ENCODE peak calls at places on chromosome 1, in five cellular contexts. One of them, this sample, is unnamed.

GRCh38 chr1:226261818-226262217 is 38.4 kb downstream of the MIXL1 start:
- DNase-seq in AG04450: no peak
- DNase-seq in CD4-positive, alpha-beta T cell: no peak
- DNase-seq in BE2C: no peak
- DNase-seq in suprapubic skin: no peak
- DNase-seq in this sample: no peak

GRCh38 chr1:241985787-241986186 is 13.1 kb downstream of the MAP1LC3C start:
- DNase-seq in BE2C: peak; percentile 57
- DNase-seq in CD4-positive, alpha-beta T cell: no peak
- DNase-seq in AG04450: no peak
- DNase-seq in suprapubic skin: no peak
- DNase-seq in this sample: no peak

GRCh38 chr1:32757213-32757895 is 54.8 kb upstream of the SYNC start:
- DNase-seq in suprapubic skin: no peak
- DNase-seq in AG04450: no peak
- DNase-seq in CD4-positive, alpha-beta T cell: no peak
- DNase-seq in BE2C: no peak
- DNase-seq in this sample: no peak

GRCh38 chr1:11707621-11708276 is 16.2 kb downstream of the DRAXIN start:
- DNase-seq in suprapubic skin: no peak
- DNase-seq in CD4-positive, alpha-beta T cell: no peak
- DNase-seq in BE2C: peak; percentile 85
- DNase-seq in AG04450: no peak
- DNase-seq in this sample: no peak

GRCh38 chr1:228285661-228286504 is 78.0 kb downstream of the OBSCN start:
- DNase-seq in CD4-positive, alpha-beta T cell: peak; percentile 28
- DNase-seq in AG04450: no peak
- DNase-seq in suprapubic skin: peak; percentile 57
- DNase-seq in BE2C: peak; percentile 5
- DNase-seq in this sample: no peak

GRCh38 chr1:223156343-223156742 is 13.3 kb upstream of the TLR5 start:
- DNase-seq in AG04450: no peak
- DNase-seq in suprapubic skin: no peak
- DNase-seq in BE2C: no peak
- DNase-seq in CD4-positive, alpha-beta T cell: no peak
- DNase-seq in this sample: no peak

GRCh38 chr1:227155688-227156087 is 162.6 kb downstream of the CDC42BPA start:
- DNase-seq in BE2C: no peak
- DNase-seq in suprapubic skin: no peak
- DNase-seq in AG04450: no peak
- DNase-seq in CD4-positive, alpha-beta T cell: no peak
- DNase-seq in this sample: no peak

GRCh38 chr1:216750031-216750627 is 26.9 kb upstream of the ESRRG start:
- DNase-seq in CD4-positive, alpha-beta T cell: no peak
- DNase-seq in suprapubic skin: no peak
- DNase-seq in BE2C: peak; percentile 51
- DNase-seq in AG04450: peak; percentile 11
- DNase-seq in this sample: no peak

GRCh38 chr1:154809436-154810413 is 60.4 kb downstream of the KCNN3 start:
- DNase-seq in BE2C: peak; percentile 69
- DNase-seq in CD4-positive, alpha-beta T cell: no peak
- DNase-seq in suprapubic skin: no peak
- DNase-seq in AG04450: no peak
- DNase-seq in this sample: no peak

GRCh38 chr1:107147813-107148212 is 7.0 kb downstream of the NTNG1 start:
- DNase-seq in suprapubic skin: no peak
- DNase-seq in CD4-positive, alpha-beta T cell: no peak
- DNase-seq in BE2C: no peak
- DNase-seq in AG04450: no peak
- DNase-seq in this sample: no peak

GRCh38 chr1:2195785-2196184 is 1.2 kb upstream of the FAAP20 start:
- DNase-seq in CD4-positive, alpha-beta T cell: no peak
- DNase-seq in AG04450: no peak
- DNase-seq in BE2C: no peak
- DNase-seq in suprapubic skin: peak; percentile 73
- DNase-seq in this sample: no peak

GRCh38 chr1:31621498-31621820 is 4.0 kb downstream of the HCRTR1 start:
- DNase-seq in suprapubic skin: no peak
- DNase-seq in AG04450: no peak
- DNase-seq in BE2C: no peak
- DNase-seq in CD4-positive, alpha-beta T cell: no peak
- DNase-seq in this sample: no peak

GRCh38 chr1:46150085-46150484 is 17.7 kb upstream of the PIK3R3 start:
- DNase-seq in AG04450: no peak
- DNase-seq in BE2C: no peak
- DNase-seq in CD4-positive, alpha-beta T cell: no peak
- DNase-seq in suprapubic skin: no peak
- DNase-seq in this sample: no peak

GRCh38 chr1:244302889-244303609 is 148.7 kb downstream of the ADSS2 start:
- DNase-seq in suprapubic skin: no peak
- DNase-seq in CD4-positive, alpha-beta T cell: no peak
- DNase-seq in BE2C: no peak
- DNase-seq in AG04450: no peak
- DNase-seq in this sample: no peak

GRCh38 chr1:192131914-192132313 is 26.3 kb upstream of the RGS18 start:
- DNase-seq in CD4-positive, alpha-beta T cell: no peak
- DNase-seq in suprapubic skin: no peak
- DNase-seq in BE2C: no peak
- DNase-seq in AG04450: no peak
- DNase-seq in this sample: no peak

GRCh38 chr1:203274603-203275381 is 30.5 kb upstream of the BTG2 start:
- DNase-seq in BE2C: no peak
- DNase-seq in suprapubic skin: no peak
- DNase-seq in AG04450: no peak
- DNase-seq in CD4-positive, alpha-beta T cell: no peak
- DNase-seq in this sample: no peak

GRCh38 chr1:74737360-74737759 is 4.4 kb downstream of the TYW3 start:
- DNase-seq in AG04450: no peak
- DNase-seq in BE2C: no peak
- DNase-seq in suprapubic skin: no peak
- DNase-seq in CD4-positive, alpha-beta T cell: no peak
- DNase-seq in this sample: no peak

GRCh38 chr1:170660874-170661645 is 2.9 kb upstream of the PRRX1 start:
- DNase-seq in BE2C: no peak
- DNase-seq in AG04450: no peak
- DNase-seq in CD4-positive, alpha-beta T cell: no peak
- DNase-seq in suprapubic skin: no peak
- DNase-seq in this sample: no peak

GRCh38 chr1:168335500-168335899 is 54.8 kb downstream of the TBX19 start:
- DNase-seq in CD4-positive, alpha-beta T cell: no peak
- DNase-seq in AG04450: no peak
- DNase-seq in BE2C: no peak
- DNase-seq in suprapubic skin: no peak
- DNase-seq in this sample: no peak

GRCh38 chr1:30342535-30343141 is 380.7 kb downstream of the MATN1 start:
- DNase-seq in CD4-positive, alpha-beta T cell: no peak
- DNase-seq in BE2C: no peak
- DNase-seq in AG04450: no peak
- DNase-seq in suprapubic skin: no peak
- DNase-seq in this sample: no peak

GRCh38 chr1:8096105-8097011 is 70.2 kb upstream of the ERRFI1 start:
- DNase-seq in BE2C: no peak
- DNase-seq in suprapubic skin: no peak
- DNase-seq in CD4-positive, alpha-beta T cell: no peak
- DNase-seq in AG04450: no peak
- DNase-seq in this sample: no peak

GRCh38 chr1:30867537-30867936 is 41.0 kb downstream of the SDC3 start:
- DNase-seq in suprapubic skin: no peak
- DNase-seq in BE2C: no peak
- DNase-seq in AG04450: no peak
- DNase-seq in CD4-positive, alpha-beta T cell: no peak
- DNase-seq in this sample: no peak

GRCh38 chr1:65195495-65196417 is 47.8 kb downstream of the AK4 start:
- DNase-seq in AG04450: no peak
- DNase-seq in BE2C: no peak
- DNase-seq in CD4-positive, alpha-beta T cell: no peak
- DNase-seq in suprapubic skin: no peak
- DNase-seq in this sample: no peak

GRCh38 chr1:8540266-8540926 is 222.5 kb downstream of the SLC45A1 start:
- DNase-seq in BE2C: no peak
- DNase-seq in CD4-positive, alpha-beta T cell: no peak
- DNase-seq in suprapubic skin: no peak
- DNase-seq in AG04450: peak; percentile 21
- DNase-seq in this sample: no peak

GRCh38 chr1:63688302-63688701 is 85.5 kb upstream of the ROR1 start:
- DNase-seq in BE2C: no peak
- DNase-seq in CD4-positive, alpha-beta T cell: no peak
- DNase-seq in AG04450: no peak
- DNase-seq in suprapubic skin: no peak
- DNase-seq in this sample: no peak

GRCh38 chr1:239263821-239264220 is 122.5 kb upstream of the CHRM3 start:
- DNase-seq in CD4-positive, alpha-beta T cell: no peak
- DNase-seq in BE2C: no peak
- DNase-seq in AG04450: no peak
- DNase-seq in suprapubic skin: no peak
- DNase-seq in this sample: no peak

GRCh38 chr1:95309031-95309459 is 75.0 kb downstream of the RWDD3 start:
- DNase-seq in AG04450: no peak
- DNase-seq in CD4-positive, alpha-beta T cell: no peak
- DNase-seq in suprapubic skin: no peak
- DNase-seq in BE2C: peak; percentile 52
- DNase-seq in this sample: no peak

GRCh38 chr1:35279555-35279904 is 11.0 kb downstream of the ZMYM4 start:
- DNase-seq in AG04450: no peak
- DNase-seq in BE2C: no peak
- DNase-seq in CD4-positive, alpha-beta T cell: no peak
- DNase-seq in suprapubic skin: no peak
- DNase-seq in this sample: no peak

GRCh38 chr1:199867601-199868000 is 159.9 kb upstream of the NR5A2 start:
- DNase-seq in suprapubic skin: no peak
- DNase-seq in CD4-positive, alpha-beta T cell: no peak
- DNase-seq in BE2C: no peak
- DNase-seq in AG04450: no peak
- DNase-seq in this sample: no peak

GRCh38 chr1:225890346-225891228 is 1.6 kb upstream of the LEFTY1 start:
- DNase-seq in AG04450: no peak
- DNase-seq in suprapubic skin: no peak
- DNase-seq in CD4-positive, alpha-beta T cell: no peak
- DNase-seq in BE2C: no peak
- DNase-seq in this sample: no peak

GRCh38 chr1:40703316-40703715 is 11.8 kb downstream of the NFYC start:
- DNase-seq in AG04450: no peak
- DNase-seq in BE2C: no peak
- DNase-seq in CD4-positive, alpha-beta T cell: no peak
- DNase-seq in suprapubic skin: no peak
- DNase-seq in this sample: no peak

GRCh38 chr1:92754000-92754787 is 30.7 kb downstream of the EVI5 start:
- DNase-seq in AG04450: peak; percentile 69
- DNase-seq in BE2C: no peak
- DNase-seq in CD4-positive, alpha-beta T cell: no peak
- DNase-seq in suprapubic skin: no peak
- DNase-seq in this sample: no peak

GRCh38 chr1:41891403-41891896 is 27.3 kb downstream of the HIVEP3 start:
- DNase-seq in CD4-positive, alpha-beta T cell: peak; percentile 60
- DNase-seq in suprapubic skin: no peak
- DNase-seq in BE2C: no peak
- DNase-seq in AG04450: no peak
- DNase-seq in this sample: no peak

GRCh38 chr1:164716992-164717703 is 158.2 kb downstream of the PBX1 start:
- DNase-seq in AG04450: no peak
- DNase-seq in BE2C: no peak
- DNase-seq in suprapubic skin: no peak
- DNase-seq in CD4-positive, alpha-beta T cell: no peak
- DNase-seq in this sample: no peak

DNA sequence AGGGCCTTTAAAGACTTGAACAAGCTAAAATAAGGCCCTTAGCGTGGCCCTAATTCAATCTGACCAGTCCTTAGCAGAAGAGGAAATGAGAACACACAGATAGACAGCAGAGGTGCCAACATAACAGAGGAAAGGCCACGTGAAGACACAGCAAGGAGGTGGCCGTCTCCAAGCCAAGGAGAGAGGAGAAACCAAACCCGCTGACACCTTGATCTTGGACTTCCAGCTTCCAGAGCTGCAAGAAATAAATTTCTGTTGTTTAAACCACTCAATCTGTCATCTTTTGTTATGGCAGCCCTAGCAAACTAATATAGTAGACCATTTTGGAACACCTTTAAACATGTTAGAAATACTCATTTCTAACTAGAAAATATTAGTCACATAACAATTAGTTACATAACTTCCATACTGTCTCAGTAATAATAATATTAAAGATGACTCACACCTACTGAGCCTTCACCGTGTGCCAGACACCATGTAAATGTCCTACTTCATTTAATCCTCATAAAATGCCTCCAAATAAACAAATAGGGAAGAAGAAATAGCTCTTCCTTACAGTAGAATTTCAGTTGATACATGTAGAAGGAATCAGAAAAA is 47.9 kb downstream of the S1PR1 start:
- DNase-seq in CD4-positive, alpha-beta T cell: no peak
- DNase-seq in AG04450: no peak
- DNase-seq in suprapubic skin: no peak
- DNase-seq in BE2C: no peak
- DNase-seq in this sample: no peak
- TF ChIP-seq CTCF in CD4-positive, alpha-beta T cell: no peak
- TF ChIP-seq CTCF in AG04450: no peak
- TF ChIP-seq CTCF in suprapubic skin: no peak
- TF ChIP-seq CTCF in BE2C: no peak
- TF ChIP-seq CTCF in this sample: no peak

GRCh38 chr1:100785399-100786082 is 66.0 kb downstream of the VCAM1 start:
- DNase-seq in suprapubic skin: no peak
- DNase-seq in CD4-positive, alpha-beta T cell: no peak
- DNase-seq in AG04450: no peak
- DNase-seq in BE2C: no peak
- DNase-seq in this sample: no peak
- TF ChIP-seq CTCF in suprapubic skin: no peak
- TF ChIP-seq CTCF in CD4-positive, alpha-beta T cell: no peak
- TF ChIP-seq CTCF in AG04450: no peak
- TF ChIP-seq CTCF in BE2C: no peak
- TF ChIP-seq CTCF in this sample: no peak

DNA sequence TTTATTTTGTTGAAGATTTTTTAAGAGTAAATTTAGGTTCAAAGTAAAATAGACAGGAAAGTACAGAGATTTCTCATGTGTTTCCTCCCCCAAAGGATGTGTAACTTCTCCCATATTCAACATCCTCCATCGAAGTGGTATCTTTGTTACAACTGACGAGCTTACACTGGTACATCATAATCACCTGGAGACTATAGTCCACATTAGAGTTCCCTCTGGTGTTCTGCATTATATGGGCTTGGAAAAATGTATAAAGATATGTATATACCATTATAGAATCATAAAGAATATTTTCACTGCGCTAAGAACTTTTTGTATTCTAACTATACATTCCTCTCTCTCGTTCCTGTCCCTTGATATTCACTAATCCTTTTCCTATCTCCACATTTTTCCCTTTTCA is 203.7 kb downstream of the AMY1C start:
- DNase-seq in BE2C: no peak
- DNase-seq in CD4-positive, alpha-beta T cell: no peak
- DNase-seq in AG04450: no peak
- DNase-seq in suprapubic skin: no peak
- DNase-seq in this sample: no peak
- TF ChIP-seq CTCF in BE2C: peak; percentile 53
- TF ChIP-seq CTCF in CD4-positive, alpha-beta T cell: no peak
- TF ChIP-seq CTCF in AG04450: no peak
- TF ChIP-seq CTCF in suprapubic skin: no peak
- TF ChIP-seq CTCF in this sample: no peak

GRCh38 chr1:206808615-206809014 is 36.3 kb upstream of the IL10 start:
- DNase-seq in CD4-positive, alpha-beta T cell: peak; percentile 41
- DNase-seq in BE2C: peak; percentile 33
- DNase-seq in AG04450: no peak
- DNase-seq in suprapubic skin: no peak
- DNase-seq in this sample: no peak
- TF ChIP-seq CTCF in CD4-positive, alpha-beta T cell: peak; percentile 40
- TF ChIP-seq CTCF in BE2C: peak; percentile 67
- TF ChIP-seq CTCF in AG04450: peak; percentile 66
- TF ChIP-seq CTCF in suprapubic skin: no peak
- TF ChIP-seq CTCF in this sample: peak; percentile 21